ENCODE peak calls at places on chromosomes 16 and 17, in four cellular contexts. K is osteocyte; J is activated naive CD4-positive, alpha-beta T cell treated with anti-CD3 and anti-CD28 coated beads, Interleukin-2, amount 50 U/mL, for 16 hours; O is activated CD4-positive, alpha-beta memory T cell treated with anti-CD3 and anti-CD28 coated beads for 36 hours. Z is an unnamed sample.

GRCh38 chr16:66205287-66206167 is 161.0 kb upstream of the CDH5 start:
- DNase-seq in K (peak), J (no peak), O (no peak), Z (no peak)

GRCh38 chr17:70520447-70520846 is 351.1 kb downstream of the KCNJ2 start:
- DNase-seq in K (no peak), J (no peak), O (no peak), Z (no peak)

GRCh38 chr16:70523013-70523620 is at the start of gene COG4:
- DNase-seq in K (peak), J (peak), O (peak), Z (peak)

GRCh38 chr17:59381716-59382570 is 50.5 kb downstream of the YPEL2 start:
- DNase-seq in K (no peak), J (no peak), O (no peak), Z (no peak)

GRCh38 chr17:1997146-1997586 is 28.0 kb downstream of the RTN4RL1 start:
- DNase-seq in K (no peak), J (no peak), O (no peak), Z (peak)

GRCh38 chr16:85377388-85378144 is 235.6 kb upstream of the GSE1 start:
- DNase-seq in K (no peak), J (no peak), O (no peak), Z (no peak)

GRCh38 chr16:67786491-67786890 is 19.9 kb downstream of the RANBP10 start:
- DNase-seq in K (no peak), J (no peak), O (no peak), Z (no peak)

GRCh38 chr17:31679667-31680066 is 179.4 kb downstream of the COPRS start:
- DNase-seq in K (peak), J (no peak), O (no peak), Z (no peak)

GRCh38 chr16:65180986-65181710 is 59.3 kb upstream of the CDH11 start:
- DNase-seq in K (no peak), J (no peak), O (no peak), Z (no peak)

GRCh38 chr17:37190493-37190892 is 185.3 kb upstream of the C17orf78 start:
- DNase-seq in K (no peak), J (no peak), O (no peak), Z (no peak)

GRCh38 chr16:81198635-81199034 is 39.9 kb upstream of the BCO1 start:
- DNase-seq in K (no peak), J (no peak), O (no peak), Z (no peak)

GRCh38 chr16:78444-79145 is 570 bp downstream of the MPG start:
- DNase-seq in K (no peak), J (no peak), O (peak), Z (no peak)

GRCh38 chr17:16872836-16873653 is 98.9 kb downstream of the TNFRSF13B start:
- DNase-seq in K (peak), J (peak), O (peak), Z (no peak)

GRCh38 chr16:49698931-49699715 is 156.8 kb downstream of the ZNF423 start:
- DNase-seq in K (no peak), J (no peak), O (no peak), Z (no peak)

GRCh38 chr17:65553009-65553645 is 8.3 kb downstream of the AXIN2 start:
- DNase-seq in K (no peak), J (no peak), O (no peak), Z (no peak)

GRCh38 chr17:82204831-82205719 is 7.6 kb downstream of the CCDC57 start:
- DNase-seq in K (no peak), J (no peak), O (peak), Z (peak)

GRCh38 chr17:19386974-19387920 is at the start of gene MFAP4:
- DNase-seq in K (no peak), J (no peak), O (no peak), Z (no peak)

GRCh38 chr16:67407176-67407787 is 9.0 kb downstream of the ZDHHC1 start:
- DNase-seq in K (no peak), J (no peak), O (no peak), Z (no peak)

GRCh38 chr17:46009681-46010596 is 10.9 kb downstream of the STH start:
- DNase-seq in K (no peak), J (no peak), O (no peak), Z (no peak)

GRCh38 chr17:38559025-38559879 is 46.5 kb downstream of the SRCIN1 start:
- DNase-seq in K (no peak), J (peak), O (peak), Z (peak)

GRCh38 chr16:53695070-53695469 is 8.6 kb downstream of the RPGRIP1L start:
- DNase-seq in K (no peak), J (no peak), O (no peak), Z (peak)